ENCODE peak calls at places on chromosomes 16 and 17, in ten cellular contexts. G is sigmoid colon, I is cardiac muscle cell, S is retinal pigment epithelial cell, O is NCI-H1694 treated with DMSO at 0.1 percent for 48 hours, H is AG04450, P is uterus, Z is iPS-NIHi11, K is neural crest cell, Y is dorsolateral prefrontal cortex. Q is an unnamed sample.
A peak's percentile ranks its signal among the peaks of the same experiment; 100 is the strongest.

GRCh38 chr17:81902023-81902652 is at the start of gene NPB:
- DNase-seq in G (no peak), I (peak; percentile 21), S (no peak), O (no peak), H (no peak), P (no peak), Z (peak; percentile 70), K (no peak), Y (peak; percentile 43), Q (peak; percentile 47)

GRCh38 chr17:1592751-1593629 is 30.4 kb upstream of the PITPNA start:
- DNase-seq in G (no peak), I (no peak), S (no peak), O (no peak), H (no peak), P (no peak), Z (no peak), K (no peak), Y (no peak), Q (no peak)

GRCh38 chr16:11570796-11571195 is 15.9 kb downstream of the LITAF start:
- DNase-seq in G (no peak), I (no peak), S (no peak), O (no peak), H (no peak), P (no peak), Z (no peak), K (no peak), Y (no peak), Q (no peak)

GRCh38 chr17:71213936-71214335 is 906.9 kb upstream of the SOX9 start:
- DNase-seq in G (no peak), I (no peak), S (no peak), O (no peak), H (no peak), P (no peak), Z (no peak), K (no peak), Y (no peak), Q (no peak)

GRCh38 chr17:5912927-5913565 is 157.1 kb upstream of the WSCD1 start:
- DNase-seq in G (no peak), I (no peak), S (no peak), O (no peak), H (no peak), P (no peak), Z (no peak), K (no peak), Y (no peak), Q (no peak)

GRCh38 chr17:59620518-59621259 is 994 bp downstream of the CLTC start:
- DNase-seq in G (peak; percentile 73), I (peak; percentile 44), S (no peak), O (no peak), H (no peak), P (peak; percentile 17), Z (peak; percentile 37), K (peak; percentile 12), Y (no peak), Q (peak; percentile 70)

GRCh38 chr17:60077672-60078519 is 825 bp downstream of the HEATR6 start:
- DNase-seq in G (no peak), I (peak; percentile 51), S (no peak), O (no peak), H (no peak), P (no peak), Z (no peak), K (no peak), Y (no peak), Q (no peak)

GRCh38 chr17:64706224-64707076 is 44.3 kb upstream of the SMURF2 start:
- DNase-seq in G (no peak), I (no peak), S (no peak), O (no peak), H (no peak), P (no peak), Z (no peak), K (no peak), Y (no peak), Q (no peak)

GRCh38 chr17:78789663-78790181 is 7.6 kb upstream of the CYTH1 start:
- DNase-seq in G (peak; percentile 87), I (peak; percentile 60), S (peak; percentile 49), O (peak; percentile 90), H (peak; percentile 61), P (no peak), Z (no peak), K (no peak), Y (peak; percentile 66), Q (peak; percentile 91)

GRCh38 chr17:17737938-17738894 is 57.0 kb downstream of the RAI1 start:
- DNase-seq in G (no peak), I (peak; percentile 37), S (no peak), O (no peak), H (no peak), P (no peak), Z (peak; percentile 76), K (no peak), Y (no peak), Q (no peak)

GRCh38 chr16:80144191-80144590 is 396.6 kb upstream of the DYNLRB2 start:
- DNase-seq in G (no peak), I (no peak), S (no peak), O (no peak), H (peak; percentile 47), P (no peak), Z (no peak), K (no peak), Y (no peak), Q (no peak)